ENCODE peak calls at places on chromosomes 3 and 15, in ten cellular contexts. V, B, A, Z, D, W, M, H, J and I are unnamed samples.

GRCh38 chr3:109045271-109046051 is 72.5 kb downstream of the MORC1 start:
- DNase-seq in V (no peak), B (no peak), A (no peak), Z (no peak), D (no peak), W (no peak), M (no peak), H (no peak), J (no peak), I (no peak)

GRCh38 chr15:85742186-85742751 is 52.5 kb downstream of the KLHL25 start:
- DNase-seq in V (no peak), B (peak), A (no peak), Z (no peak), D (no peak), W (no peak), M (no peak), H (no peak), J (no peak), I (no peak)

GRCh38 chr15:68020685-68021084 is 33.4 kb upstream of the PIAS1 start:
- DNase-seq in V (no peak), B (no peak), A (no peak), Z (no peak), D (no peak), W (no peak), M (no peak), H (no peak), J (no peak), I (no peak)

GRCh38 chr3:11910971-11911531 is 64.4 kb upstream of the TAMM41 start:
- DNase-seq in V (no peak), B (peak), A (no peak), Z (no peak), D (no peak), W (no peak), M (no peak), H (no peak), J (no peak), I (no peak)

GRCh38 chr3:187678869-187679268 is 8.7 kb upstream of the SST start:
- DNase-seq in V (peak), B (no peak), A (no peak), Z (peak), D (peak), W (peak), M (peak), H (peak), J (no peak), I (peak)

GRCh38 chr3:95971573-95971972 is 842.8 kb upstream of the EPHA6 start:
- DNase-seq in V (no peak), B (no peak), A (no peak), Z (peak), D (no peak), W (no peak), M (no peak), H (no peak), J (no peak), I (no peak)

GRCh38 chr3:159607856-159608255 is 380.8 kb upstream of the IL12A start:
- DNase-seq in V (no peak), B (no peak), A (no peak), Z (no peak), D (no peak), W (no peak), M (no peak), H (no peak), J (no peak), I (no peak)

GRCh38 chr3:157429703-157430102 is 6.9 kb upstream of the PTX3 start:
- DNase-seq in V (no peak), B (no peak), A (no peak), Z (no peak), D (no peak), W (no peak), M (no peak), H (no peak), J (no peak), I (no peak)

GRCh38 chr3:141876891-141877561 is 583 bp downstream of the ATP1B3 start:
- DNase-seq in V (peak), B (peak), A (peak), Z (no peak), D (peak), W (peak), M (peak), H (peak), J (peak), I (peak)

GRCh38 chr3:171835116-171835515 is 8.0 kb upstream of the TMEM212 start:
- DNase-seq in V (no peak), B (no peak), A (no peak), Z (no peak), D (no peak), W (no peak), M (no peak), H (no peak), J (no peak), I (no peak)

GRCh38 chr3:123920868-123921267 is 36.7 kb upstream of the MYLK start:
- DNase-seq in V (no peak), B (no peak), A (no peak), Z (no peak), D (no peak), W (no peak), M (no peak), H (no peak), J (no peak), I (no peak)

GRCh38 chr3:141243295-141243707 is 11.7 kb downstream of the PXYLP1 start:
- DNase-seq in V (no peak), B (peak), A (peak), Z (no peak), D (peak), W (no peak), M (no peak), H (no peak), J (no peak), I (no peak)

GRCh38 chr3:64541803-64542202 is 146.0 kb downstream of the ADAMTS9 start:
- DNase-seq in V (no peak), B (no peak), A (no peak), Z (no peak), D (no peak), W (no peak), M (no peak), H (no peak), J (no peak), I (no peak)

GRCh38 chr3:49462222-49462621 is 7.8 kb upstream of the DAG1 start:
- DNase-seq in V (no peak), B (no peak), A (no peak), Z (no peak), D (no peak), W (no peak), M (no peak), H (no peak), J (no peak), I (no peak)

GRCh38 chr3:170809021-170809974 is 60.7 kb downstream of the RPL22L1 start:
- DNase-seq in V (peak), B (no peak), A (no peak), Z (peak), D (no peak), W (peak), M (peak), H (peak), J (peak), I (peak)

GRCh38 chr3:45064512-45065372 is 38.6 kb downstream of the CLEC3B start:
- DNase-seq in V (no peak), B (no peak), A (peak), Z (no peak), D (peak), W (no peak), M (no peak), H (no peak), J (no peak), I (no peak)

GRCh38 chr3:38454179-38454883 is 641 bp downstream of the ACVR2B start:
- DNase-seq in V (peak), B (no peak), A (no peak), Z (no peak), D (peak), W (peak), M (peak), H (peak), J (no peak), I (no peak)

GRCh38 chr15:92429378-92430066 is 35.8 kb downstream of the ST8SIA2 start:
- DNase-seq in V (peak), B (no peak), A (no peak), Z (peak), D (no peak), W (no peak), M (peak), H (no peak), J (no peak), I (no peak)

GRCh38 chr3:113128386-113129015 is 82.9 kb upstream of the BOC start:
- DNase-seq in V (no peak), B (no peak), A (no peak), Z (no peak), D (no peak), W (no peak), M (no peak), H (no peak), J (no peak), I (no peak)

GRCh38 chr3:14791343-14791945 is 27.3 kb upstream of the FGD5 start:
- DNase-seq in V (peak), B (no peak), A (peak), Z (no peak), D (peak), W (peak), M (peak), H (no peak), J (peak), I (peak)

GRCh38 chr15:36356978-36357582 is 222.3 kb upstream of the CDIN1 start:
- DNase-seq in V (no peak), B (no peak), A (no peak), Z (no peak), D (no peak), W (no peak), M (no peak), H (peak), J (no peak), I (no peak)

GRCh38 chr15:90625037-90625436 is 92.1 kb upstream of the BLM start:
- DNase-seq in V (no peak), B (no peak), A (no peak), Z (no peak), D (no peak), W (no peak), M (no peak), H (no peak), J (no peak), I (no peak)

GRCh38 chr3:150243466-150243865 is 164.6 kb upstream of the TSC22D2 start:
- DNase-seq in V (no peak), B (no peak), A (no peak), Z (no peak), D (no peak), W (no peak), M (no peak), H (no peak), J (no peak), I (no peak)

GRCh38 chr3:42055291-42055690 is 35.9 kb upstream of the TRAK1 start:
- DNase-seq in V (no peak), B (no peak), A (no peak), Z (no peak), D (no peak), W (no peak), M (no peak), H (no peak), J (no peak), I (no peak)

GRCh38 chr3:81302045-81302444 is 459.4 kb downstream of the GBE1 start:
- DNase-seq in V (peak), B (no peak), A (no peak), Z (peak), D (no peak), W (peak), M (peak), H (peak), J (peak), I (no peak)

GRCh38 chr15:25172691-25173090 is 217.9 kb downstream of the SNRPN start:
- DNase-seq in V (no peak), B (no peak), A (no peak), Z (no peak), D (no peak), W (no peak), M (no peak), H (no peak), J (no peak), I (no peak)

GRCh38 chr3:4976109-4976508 is 3.1 kb upstream of the BHLHE40 start:
- DNase-seq in V (no peak), B (no peak), A (no peak), Z (no peak), D (peak), W (peak), M (peak), H (peak), J (peak), I (peak)

GRCh38 chr3:9820944-9821343 is 10.9 kb downstream of the TTLL3 start:
- DNase-seq in V (no peak), B (no peak), A (no peak), Z (no peak), D (no peak), W (no peak), M (peak), H (no peak), J (no peak), I (no peak)

GRCh38 chr3:51622868-51623267 is 48.2 kb upstream of the TEX264 start:
- DNase-seq in V (no peak), B (no peak), A (no peak), Z (peak), D (no peak), W (no peak), M (no peak), H (no peak), J (no peak), I (no peak)

GRCh38 chr3:128419311-128419710 is 47.4 kb downstream of the DNAJB8 start:
- DNase-seq in V (no peak), B (no peak), A (no peak), Z (no peak), D (no peak), W (no peak), M (no peak), H (no peak), J (no peak), I (no peak)

GRCh38 chr3:39639344-39640236 is 169.8 kb upstream of the MYRIP start:
- DNase-seq in V (peak), B (no peak), A (no peak), Z (peak), D (peak), W (no peak), M (peak), H (no peak), J (no peak), I (no peak)

GRCh38 chr3:100717063-100717462 is 7.8 kb downstream of the TFG start:
- DNase-seq in V (no peak), B (no peak), A (no peak), Z (no peak), D (no peak), W (no peak), M (no peak), H (no peak), J (no peak), I (no peak)

GRCh38 chr3:113912551-113913246 is 35.1 kb upstream of the ZDHHC23 start:
- DNase-seq in V (peak), B (no peak), A (no peak), Z (peak), D (peak), W (peak), M (peak), H (peak), J (peak), I (peak)

GRCh38 chr3:70982700-70983140 is 600.8 kb downstream of the FOXP1 start:
- DNase-seq in V (peak), B (no peak), A (no peak), Z (peak), D (peak), W (peak), M (peak), H (no peak), J (no peak), I (no peak)

GRCh38 chr3:11377726-11378125 is 105.5 kb downstream of the ATG7 start:
- DNase-seq in V (peak), B (no peak), A (no peak), Z (no peak), D (no peak), W (no peak), M (no peak), H (no peak), J (no peak), I (no peak)

GRCh38 chr3:159236306-159236705 is 434.5 kb downstream of the MFSD1 start:
- DNase-seq in V (no peak), B (no peak), A (no peak), Z (no peak), D (no peak), W (no peak), M (no peak), H (peak), J (no peak), I (no peak)

GRCh38 chr3:150736316-150736719 is 26.7 kb downstream of the SIAH2 start:
- DNase-seq in V (no peak), B (no peak), A (no peak), Z (no peak), D (no peak), W (no peak), M (peak), H (no peak), J (no peak), I (no peak)

GRCh38 chr3:190131329-190131728 is 10.6 kb upstream of the P3H2 start:
- DNase-seq in V (peak), B (no peak), A (no peak), Z (peak), D (no peak), W (no peak), M (no peak), H (peak), J (no peak), I (no peak)

GRCh38 chr3:102360211-102360610 is 74.6 kb upstream of the ZPLD1 start:
- DNase-seq in V (no peak), B (no peak), A (no peak), Z (no peak), D (no peak), W (no peak), M (peak), H (no peak), J (no peak), I (no peak)